ENCODE peak calls at places on chromosomes 3 and 15, in four cellular contexts. J is IMR-90, I is A549, D is K562. R is an unnamed sample.
A peak's percentile ranks its signal among the peaks of the same experiment; 100 is the strongest.

GRCh38 chr15:70741677-70742293 is 21.6 kb downstream of the UACA start:
- DNase-seq in J (peak; percentile 65), I (peak; percentile 54), D (no peak), R (peak; percentile 37)

GRCh38 chr3:168088106-168088722 is 7.5 kb downstream of the GOLIM4 start:
- DNase-seq in D (peak; percentile 64), I (peak; percentile 3), J (no peak), R (peak; percentile 62)

GRCh38 chr3:121995190-121996137 is 26.6 kb downstream of the ILDR1 start:
- DNase-seq in D (peak; percentile 51), I (peak; percentile 21), J (peak; percentile 75), R (peak; percentile 52)

GRCh38 chr3:64595253-64595694 is 92.5 kb downstream of the ADAMTS9 start:
- DNase-seq in J (peak; percentile 70), D (no peak), I (no peak), R (no peak)

GRCh38 chr15:39192979-39193559 is 387.8 kb upstream of the THBS1 start:
- DNase-seq in D (no peak), J (no peak), I (no peak), R (no peak)

GRCh38 chr3:126083511-126083912 is 412 bp downstream of the SLC41A3 start:
- DNase-seq in D (peak; percentile 49), J (peak; percentile 19), I (peak; percentile 35), R (peak; percentile 14)

GRCh38 chr3:36540898-36541518 is 160.7 kb downstream of the STAC start:
- DNase-seq in D (peak; percentile 5), I (peak; percentile 23), J (peak; percentile 9), R (peak; percentile 4)

GRCh38 chr3:28476194-28476593 is 127.6 kb upstream of the AZI2 start:
- DNase-seq in D (peak; percentile 22), J (peak; percentile 57), I (peak; percentile 18), R (peak; percentile 23)

GRCh38 chr3:27387625-27388024 is 18.4 kb upstream of the NEK10 start:
- DNase-seq in I (no peak), D (no peak), J (peak; percentile 13), R (no peak)

GRCh38 chr15:85800460-85801123 is 5.9 kb upstream of the KLHL25 start:
- DNase-seq in D (no peak), I (peak; percentile 91), J (peak; percentile 61), R (peak; percentile 78)

GRCh38 chr3:129934234-129935123 is 40.0 kb upstream of the TRH start:
- DNase-seq in I (peak; percentile 25), J (peak; percentile 16), D (peak; percentile 48), R (peak; percentile 23)

DNA sequence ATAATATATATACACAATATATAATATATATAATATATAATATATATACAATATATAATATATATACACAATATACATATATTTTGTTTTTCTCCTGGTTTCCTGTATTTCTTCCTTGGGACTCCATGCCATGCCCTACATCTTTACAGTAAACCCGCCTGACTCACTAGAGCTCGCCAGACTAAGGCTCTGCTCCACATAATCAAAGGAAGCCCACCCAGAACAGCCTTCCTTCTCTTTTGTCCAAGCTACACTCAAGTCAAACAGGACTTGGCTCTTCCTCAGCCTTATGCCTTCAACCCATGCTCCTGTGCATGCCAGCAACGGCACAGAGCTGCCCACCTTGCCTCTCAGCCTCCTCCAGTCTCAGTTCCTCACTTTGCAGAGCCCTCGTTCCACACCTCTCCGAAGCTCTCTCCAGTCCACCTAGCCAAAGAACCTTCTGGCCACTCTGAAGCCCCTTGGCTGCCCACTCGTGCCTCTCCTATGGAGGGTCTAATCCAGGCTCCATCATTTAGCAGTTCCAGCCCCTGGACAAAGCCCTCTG is 109.1 kb downstream of the RFTN1 start:
- DNase-seq in D (no peak), J (no peak), I (no peak), R (no peak)
- TF ChIP-seq MAZ in D (no peak), J (no peak), I (no peak), R (no peak)

GRCh38 chr15:67543348-67543718 is 830 bp downstream of the MAP2K5 start:
- DNase-seq in J (peak; percentile 5), D (peak; percentile 52), I (peak; percentile 28), R (no peak)
- TF ChIP-seq MAZ in J (no peak), D (no peak), I (no peak), R (no peak)

GRCh38 chr3:134636406-134636805 is 14.4 kb downstream of the KY start:
- DNase-seq in D (no peak), I (no peak), J (no peak), R (no peak)
- TF ChIP-seq MAZ in D (no peak), I (no peak), J (no peak), R (no peak)

GRCh38 chr3:57998366-57999283 is 9.6 kb upstream of the FLNB start:
- DNase-seq in I (no peak), D (peak; percentile 71), J (peak; percentile 81), R (peak; percentile 77)
- TF ChIP-seq MAZ in I (no peak), D (no peak), J (no peak), R (no peak)

DNA sequence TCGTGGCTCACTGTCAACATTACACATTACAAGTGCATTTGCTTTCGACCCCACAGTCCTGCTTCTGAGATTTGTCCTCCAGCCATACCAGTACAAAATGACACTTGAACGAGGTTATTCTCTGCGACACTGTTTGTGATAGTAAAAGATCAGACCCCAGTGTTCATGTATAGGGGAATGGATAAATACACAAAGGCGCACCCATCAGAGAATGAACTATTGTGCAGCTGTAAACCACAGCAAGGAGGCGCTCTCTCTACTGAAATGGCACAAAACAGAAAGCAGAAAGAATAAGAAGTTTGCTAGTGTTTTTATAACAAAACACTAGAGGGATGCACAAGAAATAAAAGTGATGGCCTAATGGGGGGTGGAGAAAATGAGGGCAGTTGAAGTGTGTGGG is 4.9 kb upstream of the CHSY1 start:
- DNase-seq in I (no peak), J (no peak), D (no peak), R (no peak)
- TF ChIP-seq MAZ in I (no peak), J (no peak), D (no peak), R (no peak)

DNA sequence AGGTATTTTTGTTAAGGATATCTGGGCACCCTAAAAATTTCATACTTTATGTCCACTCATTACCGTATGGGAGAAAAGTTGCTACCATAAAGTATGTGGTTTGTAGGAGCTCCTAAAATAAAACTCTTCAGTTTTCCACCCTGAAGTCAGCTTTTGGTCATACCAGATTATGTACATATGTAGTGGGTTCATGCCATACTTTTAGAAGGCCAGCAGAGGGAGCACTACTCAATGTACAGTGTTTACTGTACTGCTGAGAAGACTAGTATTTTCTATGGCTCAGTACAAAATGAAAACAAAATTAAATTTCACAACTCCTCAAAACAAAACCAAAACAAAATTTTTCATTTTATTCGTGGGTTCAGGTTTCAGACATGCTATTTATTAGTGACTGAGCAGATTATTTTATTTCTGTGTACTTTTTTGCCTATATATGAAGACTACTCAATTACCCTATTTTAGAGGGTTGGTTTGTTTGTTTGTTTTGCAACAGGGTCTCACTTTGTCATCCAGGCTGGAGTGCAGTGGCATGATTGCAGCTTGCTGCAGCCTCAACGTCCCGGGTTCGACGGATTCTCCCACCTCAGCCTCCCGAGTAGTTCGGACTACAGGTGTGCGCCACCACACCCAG is 24.3 kb downstream of the NXPE3 start:
- DNase-seq in J (peak; percentile 79), D (peak; percentile 72), I (peak; percentile 54), R (peak; percentile 74)
- TF ChIP-seq MAZ in J (no peak), D (no peak), I (no peak), R (no peak)

R was measured in HepG2.